ENCODE peak calls at places on chromosome 1, in ten cellular contexts. R, V, F, I, E, A, P, W, C and H are unnamed samples.

GRCh38 chr1:152495066-152495675 is 15.4 kb upstream of the LCE5A start:
- DNase-seq in C (peak; percentile 25), V (no peak), A (no peak), I (no peak), E (no peak), P (peak; percentile 50), W (peak; percentile 66), R (peak; percentile 63), F (no peak), H (no peak)

GRCh38 chr1:71834570-71835441 is 447.5 kb downstream of the NEGR1 start:
- DNase-seq in R (no peak), I (no peak), E (no peak), W (peak; percentile 0), C (peak; percentile 31), F (no peak), P (no peak), A (no peak), V (peak; percentile 12), H (no peak)

GRCh38 chr1:156480015-156480368 is 20.6 kb downstream of the MEF2D start:
- DNase-seq in R (no peak), F (no peak), C (no peak), E (no peak), I (no peak), P (no peak), A (peak; percentile 65), W (no peak), V (no peak), H (no peak)

GRCh38 chr1:12159826-12160225 is 7.0 kb upstream of the TNFRSF1B start:
- DNase-seq in I (no peak), W (no peak), F (no peak), A (no peak), R (no peak), C (no peak), V (no peak), E (peak; percentile 69), P (peak; percentile 40), H (no peak)

GRCh38 chr1:172761581-172762025 is 102.7 kb downstream of the FASLG start:
- DNase-seq in I (no peak), R (peak; percentile 6), P (no peak), A (no peak), V (no peak), E (no peak), W (peak; percentile 39), C (no peak), F (no peak), H (no peak)

GRCh38 chr1:12486401-12487005 is 131.5 kb downstream of the DHRS3 start:
- DNase-seq in C (no peak), W (peak; percentile 23), I (peak; percentile 75), V (no peak), E (no peak), P (no peak), F (no peak), R (peak; percentile 77), A (no peak), H (no peak)

GRCh38 chr1:25694167-25694566 is 77.6 kb downstream of the MAN1C1 start:
- DNase-seq in V (no peak), C (no peak), F (no peak), E (no peak), W (peak; percentile 74), I (no peak), R (no peak), P (no peak), A (no peak), H (no peak)

GRCh38 chr1:45914836-45915235 is 111.4 kb downstream of the MAST2 start:
- DNase-seq in I (no peak), R (no peak), C (no peak), E (no peak), A (no peak), P (no peak), F (no peak), W (no peak), V (no peak), H (no peak)

GRCh38 chr1:6481820-6482471 is 9.5 kb downstream of the PLEKHG5 start:
- DNase-seq in A (no peak), W (no peak), V (no peak), C (peak; percentile 19), P (no peak), F (no peak), I (no peak), R (no peak), E (no peak), H (no peak)

GRCh38 chr1:150466964-150467363 is 20.3 kb upstream of the TARS2 start:
- DNase-seq in C (no peak), F (no peak), V (no peak), P (no peak), A (no peak), E (no peak), R (no peak), I (no peak), W (no peak), H (no peak)

GRCh38 chr1:92483442-92484170 is 3.1 kb downstream of the GFI1 start:
- DNase-seq in F (peak; percentile 63), E (peak; percentile 65), V (peak; percentile 77), R (no peak), I (no peak), C (peak; percentile 77), W (peak; percentile 13), A (no peak), P (peak; percentile 54), H (no peak)

GRCh38 chr1:228342627-228343210 is 63.9 kb downstream of the TRIM11 start:
- DNase-seq in E (peak; percentile 28), I (peak; percentile 10), F (no peak), V (no peak), W (no peak), P (no peak), R (no peak), A (no peak), C (no peak), H (no peak)